ENCODE peak calls at places on chromosome 10, in nine cellular contexts. One of them, this sample, is unnamed.

GRCh38 chr10:72243822-72244437 is 27.9 kb upstream of the ASCC1 start:
- DNase-seq in GM20000: no peak
- DNase-seq in T-helper 1 cell: no peak
- DNase-seq in NCI-H2029: no peak
- DNase-seq in NT2/D1: no peak
- DNase-seq in NCI-H2171: peak
- DNase-seq in heart left ventricle: no peak
- DNase-seq in HT1080: peak
- DNase-seq in progenitor cell of endocrine pancreas: no peak
- DNase-seq in this sample: no peak

GRCh38 chr10:102628451-102628911 is 15.8 kb upstream of the TRIM8 start:
- DNase-seq in GM20000: no peak
- DNase-seq in progenitor cell of endocrine pancreas: no peak
- DNase-seq in NT2/D1: no peak
- DNase-seq in heart left ventricle: peak
- DNase-seq in HT1080: peak
- DNase-seq in NCI-H2029: no peak
- DNase-seq in NCI-H2171: no peak
- DNase-seq in T-helper 1 cell: no peak
- DNase-seq in this sample: no peak

GRCh38 chr10:78336402-78336791 is 302.7 kb downstream of the RPS24 start:
- DNase-seq in HT1080: peak
- DNase-seq in progenitor cell of endocrine pancreas: no peak
- DNase-seq in NCI-H2171: no peak
- DNase-seq in T-helper 1 cell: no peak
- DNase-seq in GM20000: no peak
- DNase-seq in NT2/D1: no peak
- DNase-seq in NCI-H2029: no peak
- DNase-seq in heart left ventricle: no peak
- DNase-seq in this sample: no peak

GRCh38 chr10:19947203-19947602 is 131.0 kb downstream of the PLXDC2 start:
- DNase-seq in NT2/D1: no peak
- DNase-seq in T-helper 1 cell: no peak
- DNase-seq in HT1080: no peak
- DNase-seq in NCI-H2171: no peak
- DNase-seq in progenitor cell of endocrine pancreas: no peak
- DNase-seq in NCI-H2029: no peak
- DNase-seq in GM20000: no peak
- DNase-seq in heart left ventricle: no peak
- DNase-seq in this sample: no peak

GRCh38 chr10:28677889-28678686 is 767 bp downstream of the BAMBI start:
- DNase-seq in T-helper 1 cell: no peak
- DNase-seq in heart left ventricle: peak
- DNase-seq in HT1080: peak
- DNase-seq in NCI-H2029: no peak
- DNase-seq in NT2/D1: no peak
- DNase-seq in progenitor cell of endocrine pancreas: peak
- DNase-seq in GM20000: no peak
- DNase-seq in NCI-H2171: no peak
- DNase-seq in this sample: no peak

GRCh38 chr10:106513328-106513727 is 651.2 kb downstream of the SORCS1 start:
- DNase-seq in heart left ventricle: no peak
- DNase-seq in NCI-H2029: no peak
- DNase-seq in progenitor cell of endocrine pancreas: no peak
- DNase-seq in NT2/D1: no peak
- DNase-seq in T-helper 1 cell: no peak
- DNase-seq in HT1080: peak
- DNase-seq in NCI-H2171: no peak
- DNase-seq in GM20000: no peak
- DNase-seq in this sample: no peak

GRCh38 chr10:128318366-128318765 is 192.1 kb upstream of the MKI67 start:
- DNase-seq in progenitor cell of endocrine pancreas: no peak
- DNase-seq in NCI-H2171: no peak
- DNase-seq in HT1080: no peak
- DNase-seq in NCI-H2029: no peak
- DNase-seq in heart left ventricle: no peak
- DNase-seq in GM20000: no peak
- DNase-seq in NT2/D1: no peak
- DNase-seq in T-helper 1 cell: no peak
- DNase-seq in this sample: no peak

GRCh38 chr10:119136084-119136483 is 29.4 kb downstream of the SFXN4 start:
- DNase-seq in HT1080: no peak
- DNase-seq in heart left ventricle: no peak
- DNase-seq in GM20000: no peak
- DNase-seq in progenitor cell of endocrine pancreas: no peak
- DNase-seq in NCI-H2029: no peak
- DNase-seq in NCI-H2171: no peak
- DNase-seq in T-helper 1 cell: no peak
- DNase-seq in NT2/D1: no peak
- DNase-seq in this sample: no peak

GRCh38 chr10:5514226-5514881 is 10.4 kb upstream of the CALML3 start:
- DNase-seq in NT2/D1: no peak
- DNase-seq in HT1080: no peak
- DNase-seq in progenitor cell of endocrine pancreas: no peak
- DNase-seq in NCI-H2171: no peak
- DNase-seq in GM20000: no peak
- DNase-seq in T-helper 1 cell: no peak
- DNase-seq in NCI-H2029: no peak
- DNase-seq in heart left ventricle: no peak
- DNase-seq in this sample: no peak

GRCh38 chr10:124157286-124157685 is 63.9 kb upstream of the CHST15 start:
- DNase-seq in heart left ventricle: no peak
- DNase-seq in NCI-H2029: no peak
- DNase-seq in T-helper 1 cell: no peak
- DNase-seq in GM20000: no peak
- DNase-seq in progenitor cell of endocrine pancreas: no peak
- DNase-seq in NT2/D1: no peak
- DNase-seq in NCI-H2171: no peak
- DNase-seq in HT1080: no peak
- DNase-seq in this sample: no peak

GRCh38 chr10:6667679-6668270 is 87.7 kb upstream of the PRKCQ start:
- DNase-seq in HT1080: peak
- DNase-seq in progenitor cell of endocrine pancreas: peak
- DNase-seq in NT2/D1: peak
- DNase-seq in T-helper 1 cell: peak
- DNase-seq in GM20000: no peak
- DNase-seq in NCI-H2171: no peak
- DNase-seq in heart left ventricle: no peak
- DNase-seq in NCI-H2029: no peak
- DNase-seq in this sample: no peak

GRCh38 chr10:31677198-31678138 is 251.2 kb downstream of the ARHGAP12 start:
- DNase-seq in NCI-H2029: no peak
- DNase-seq in T-helper 1 cell: no peak
- DNase-seq in NT2/D1: peak
- DNase-seq in GM20000: no peak
- DNase-seq in progenitor cell of endocrine pancreas: no peak
- DNase-seq in HT1080: no peak
- DNase-seq in NCI-H2171: no peak
- DNase-seq in heart left ventricle: no peak
- DNase-seq in this sample: peak

GRCh38 chr10:128070161-128070560 is 56.1 kb downstream of the MKI67 start:
- DNase-seq in NCI-H2171: no peak
- DNase-seq in NT2/D1: no peak
- DNase-seq in GM20000: no peak
- DNase-seq in heart left ventricle: peak
- DNase-seq in NCI-H2029: no peak
- DNase-seq in T-helper 1 cell: no peak
- DNase-seq in progenitor cell of endocrine pancreas: no peak
- DNase-seq in HT1080: no peak
- DNase-seq in this sample: no peak

GRCh38 chr10:29689001-29689400 is 54.2 kb upstream of the SVIL start:
- DNase-seq in NCI-H2171: no peak
- DNase-seq in GM20000: no peak
- DNase-seq in NCI-H2029: no peak
- DNase-seq in HT1080: peak
- DNase-seq in heart left ventricle: no peak
- DNase-seq in progenitor cell of endocrine pancreas: no peak
- DNase-seq in T-helper 1 cell: no peak
- DNase-seq in NT2/D1: no peak
- DNase-seq in this sample: no peak

GRCh38 chr10:122490268-122490667 is 28.9 kb downstream of the HTRA1 start:
- DNase-seq in heart left ventricle: no peak
- DNase-seq in NCI-H2171: no peak
- DNase-seq in progenitor cell of endocrine pancreas: no peak
- DNase-seq in T-helper 1 cell: no peak
- DNase-seq in NCI-H2029: no peak
- DNase-seq in GM20000: no peak
- DNase-seq in HT1080: no peak
- DNase-seq in NT2/D1: no peak
- DNase-seq in this sample: no peak

This sample was measured in NCI-H1092.